ENCODE peak calls at places on chromosomes 2 and 18, in five cellular contexts. W is GM12878, A is breast epithelium, F is fibroblast of lung, K is K562. R is an unnamed sample.

GRCh38 chr2:209389124-209389523 is 34.7 kb upstream of the MAP2 start:
- DNase-seq in F (no peak), K (no peak), A (no peak), W (no peak), R (no peak)

GRCh38 chr18:22223263-22223960 is 54.0 kb downstream of the GATA6 start:
- DNase-seq in A (peak), K (peak), F (peak), W (no peak), R (no peak)

GRCh38 chr18:79775441-79776221 is 22.1 kb upstream of the KCNG2 start:
- DNase-seq in A (no peak), K (no peak), F (no peak), W (no peak), R (no peak)

GRCh38 chr18:9135912-9136314 is 668 bp upstream of the ANKRD12 start:
- DNase-seq in A (peak), W (no peak), F (no peak), K (peak), R (peak)

GRCh38 chr18:55007582-55007981 is 48.3 kb upstream of the CCDC68 start:
- DNase-seq in F (no peak), A (no peak), W (no peak), K (no peak), R (no peak)

GRCh38 chr2:42424033-42424432 is 63.0 kb upstream of the COX7A2L start:
- DNase-seq in K (no peak), A (no peak), W (no peak), F (peak), R (no peak)

GRCh38 chr2:110828330-110828729 is 96.0 kb downstream of the ACOXL start:
- DNase-seq in W (no peak), A (no peak), F (peak), K (no peak), R (no peak)

GRCh38 chr2:149799296-149799695 is 211.7 kb upstream of the MMADHC start:
- DNase-seq in A (no peak), W (no peak), F (peak), K (no peak), R (peak)

GRCh38 chr2:240588669-240589068 is 2.1 kb downstream of the CAPN10 start:
- DNase-seq in W (no peak), K (no peak), A (no peak), F (no peak), R (no peak)

GRCh38 chr2:71071681-71072398 is 3.4 kb downstream of the NAGK start:
- DNase-seq in A (no peak), K (peak), F (no peak), W (peak), R (peak)

GRCh38 chr2:71070294-71071025 is 2.0 kb downstream of the NAGK start:
- DNase-seq in K (peak), A (no peak), F (peak), W (no peak), R (peak)

GRCh38 chr2:71074893-71075292 is 6.4 kb downstream of the NAGK start:
- DNase-seq in W (no peak), F (no peak), A (no peak), K (no peak), R (no peak)

GRCh38 chr2:71073475-71073874 is 5.0 kb downstream of the NAGK start:
- DNase-seq in A (no peak), F (no peak), K (no peak), W (no peak), R (no peak)

DNA sequence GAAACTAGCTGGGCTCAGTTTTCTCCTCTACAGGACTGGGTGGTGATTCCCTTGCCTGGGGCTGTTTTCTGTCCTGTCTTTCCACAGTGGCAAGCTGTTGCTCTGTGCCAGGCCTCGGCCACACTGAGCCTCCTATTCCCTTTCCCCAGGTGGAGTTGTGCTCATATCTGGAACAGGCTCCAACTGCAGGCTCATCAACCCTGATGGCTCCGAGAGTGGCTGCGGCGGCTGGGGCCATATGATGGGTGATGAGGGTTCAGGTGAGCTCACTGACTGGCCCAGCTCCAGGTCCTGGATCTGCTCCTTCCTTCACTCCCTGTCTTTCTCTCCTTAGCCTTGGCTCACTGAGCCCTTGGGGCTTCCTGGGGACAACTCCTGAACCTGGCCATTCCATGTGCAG is 4.0 kb downstream of the NAGK start:
- DNase-seq in K (no peak), F (no peak), W (no peak), A (no peak), R (no peak)
- H3K4me3 ChIP-seq in K (no peak), F (no peak), W (peak), A (no peak), R (peak)

DNA sequence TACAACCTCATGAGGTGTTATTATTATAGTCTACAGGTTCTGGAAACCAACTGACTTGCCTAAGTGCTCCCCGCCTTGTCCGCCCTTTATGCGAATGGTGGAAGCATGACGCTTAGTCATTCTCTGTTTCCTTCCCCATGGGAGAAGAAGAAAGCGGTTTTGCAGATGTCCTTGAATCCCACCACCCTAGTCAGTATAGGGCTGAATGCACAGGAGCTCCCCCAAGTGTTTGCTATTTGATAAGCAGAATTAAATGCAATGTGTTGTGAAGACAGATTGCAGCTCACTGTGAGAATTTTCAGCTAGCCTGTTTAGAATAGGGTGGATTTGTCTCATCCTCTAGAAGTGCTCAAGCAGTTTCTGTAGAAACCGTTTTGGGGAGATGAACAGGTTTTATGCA is 652.0 kb downstream of the DCC start:
- DNase-seq in W (no peak), A (no peak), F (no peak), K (no peak), R (no peak)
- TF ChIP-seq CTCF in W (peak), A (no peak), F (no peak), K (no peak), R (no peak)

GRCh38 chr2:228545041-228545440 is 363.6 kb upstream of the SPHKAP start:
- DNase-seq in W (no peak), F (no peak), K (no peak), A (no peak), R (no peak)
- H3K4me3 ChIP-seq in W (no peak), F (no peak), K (no peak), A (no peak), R (no peak)

GRCh38 chr2:66446178-66446860 is 11.4 kb downstream of the MEIS1 start:
- DNase-seq in A (no peak), W (no peak), F (peak), K (no peak), R (no peak)

GRCh38 chr2:66445781-66446177 is 10.9 kb downstream of the MEIS1 start:
- DNase-seq in W (no peak), F (peak), A (no peak), K (no peak), R (no peak)

GRCh38 chr2:66446924-66447323 is 12.0 kb downstream of the MEIS1 start:
- DNase-seq in W (no peak), K (no peak), A (no peak), F (peak), R (no peak)

GRCh38 chr2:66443977-66444855 is 9.3 kb downstream of the MEIS1 start:
- DNase-seq in K (no peak), W (no peak), F (peak), A (no peak), R (no peak)

DNA sequence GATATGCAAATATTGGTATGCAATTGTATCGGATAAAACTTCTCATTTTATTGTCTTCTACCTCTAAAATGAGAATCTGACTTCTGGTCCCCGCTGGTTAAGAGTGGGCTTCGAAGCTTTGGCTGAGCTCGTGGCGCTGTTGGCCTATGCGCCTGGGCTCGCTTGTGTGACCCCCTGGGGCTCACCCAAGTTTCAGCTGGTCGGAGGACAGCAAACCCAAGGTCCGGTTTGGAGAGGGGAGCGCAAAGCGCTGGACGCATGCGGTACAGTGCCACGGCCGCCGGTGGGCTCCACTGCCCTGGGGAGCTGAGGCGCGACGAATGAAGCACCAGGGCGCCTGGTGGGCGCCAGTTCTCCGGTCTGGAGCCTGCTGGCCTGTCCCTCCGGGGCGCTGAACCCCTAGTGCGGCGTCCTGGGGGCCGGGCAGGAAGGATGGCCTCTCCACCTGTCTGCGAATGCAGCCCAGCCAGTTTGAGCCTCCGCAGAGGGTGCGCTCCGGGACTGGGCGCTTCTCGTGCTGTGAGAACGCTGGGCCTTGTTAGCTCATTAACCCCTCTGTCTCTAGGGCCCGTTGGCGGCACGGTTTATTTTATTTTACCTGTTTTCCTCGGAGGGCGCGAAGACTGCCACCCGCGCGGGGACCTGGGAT is 10.3 kb downstream of the MEIS1 start:
- DNase-seq in F (peak), A (no peak), W (no peak), K (no peak), R (no peak)
- TF ChIP-seq CTCF in F (peak), A (no peak), W (no peak), K (no peak), R (no peak)

R was measured in GM12865.